ENCODE peak calls at places on chromosomes 16 and 17, in five cellular contexts. A is body of pancreas, P is NCI-H1092, J is EH, Q is HuH-7.5. V is an unnamed sample.

GRCh38 chr17:65097110-65097509 is 40.1 kb upstream of the RGS9 start:
- DNase-seq in A (no peak), P (no peak), J (no peak), Q (no peak), V (no peak)

GRCh38 chr16:20915733-20916132 is 15.2 kb downstream of the LYRM1 start:
- DNase-seq in A (no peak), P (no peak), J (no peak), Q (no peak), V (no peak)

GRCh38 chr16:30585022-30585399 is 486 bp downstream of the ZNF785 start:
- DNase-seq in A (no peak), P (peak; percentile 14), J (no peak), Q (no peak), V (no peak)

GRCh38 chr16:22653876-22654275 is 143.2 kb downstream of the NPIPB5 start:
- DNase-seq in A (no peak), P (no peak), J (no peak), Q (no peak), V (no peak)

GRCh38 chr16:13291934-13292333 is 390.5 kb downstream of the SHISA9 start:
- DNase-seq in A (no peak), P (no peak), J (no peak), Q (no peak), V (no peak)

GRCh38 chr17:37605081-37605480 is 4.1 kb downstream of the SYNRG start:
- DNase-seq in A (no peak), P (no peak), J (peak; percentile 79), Q (no peak), V (no peak)

GRCh38 chr16:1771072-1771863 is at the start of gene NME3:
- DNase-seq in A (peak; percentile 74), P (peak; percentile 21), J (peak; percentile 71), Q (peak; percentile 83), V (peak; percentile 88)

GRCh38 chr17:29574732-29575510 is 6.4 kb downstream of the TP53I13 start:
- DNase-seq in A (peak; percentile 77), P (no peak), J (no peak), Q (peak; percentile 96), V (no peak)

GRCh38 chr17:15262291-15263205 is 2.6 kb downstream of the PMP22 start:
- DNase-seq in A (peak; percentile 68), P (no peak), J (peak; percentile 93), Q (peak; percentile 44), V (peak; percentile 92)

GRCh38 chr17:4162775-4163498 is 19.9 kb downstream of the CYB5D2 start:
- DNase-seq in A (no peak), P (no peak), J (peak; percentile 23), Q (no peak), V (no peak)

GRCh38 chr16:6081320-6081976 is 983.9 kb upstream of the EEF2KMT start:
- DNase-seq in A (peak; percentile 11), P (no peak), J (peak; percentile 22), Q (peak; percentile 8), V (peak; percentile 47)

GRCh38 chr16:67269766-67270165 is 9.6 kb upstream of the PLEKHG4 start:
- DNase-seq in A (no peak), P (no peak), J (peak; percentile 57), Q (no peak), V (no peak)

GRCh38 chr17:55190748-55191147 is 74.0 kb upstream of the HLF start:
- DNase-seq in A (no peak), P (no peak), J (no peak), Q (no peak), V (no peak)

GRCh38 chr17:79845601-79845949 is 6.3 kb upstream of the CBX4 start:
- DNase-seq in A (no peak), P (no peak), J (peak; percentile 41), Q (no peak), V (peak; percentile 59)

GRCh38 chr16:78390070-78390469 is 290.6 kb downstream of the WWOX start:
- DNase-seq in A (no peak), P (no peak), J (no peak), Q (no peak), V (no peak)

GRCh38 chr16:76653390-76654026 is 376.3 kb downstream of the CNTNAP4 start:
- DNase-seq in A (peak; percentile 15), P (peak; percentile 83), J (peak; percentile 0), Q (no peak), V (peak; percentile 32)

GRCh38 chr16:87235810-87236515 is 81.2 kb downstream of the C16orf95 start:
- DNase-seq in A (no peak), P (no peak), J (no peak), Q (no peak), V (no peak)

GRCh38 chr17:82230627-82231311 is 1.9 kb downstream of the SLC16A3 start:
- DNase-seq in A (peak; percentile 62), P (no peak), J (peak; percentile 91), Q (peak; percentile 92), V (peak; percentile 92)

GRCh38 chr17:45265823-45266222 is 3.9 kb upstream of the SPATA32 start:
- DNase-seq in A (no peak), P (no peak), J (peak; percentile 93), Q (no peak), V (no peak)

GRCh38 chr17:42513686-42514085 is 22.4 kb upstream of the NAGLU start:
- DNase-seq in A (no peak), P (no peak), J (no peak), Q (no peak), V (no peak)

GRCh38 chr16:1998852-1999801 is 9.4 kb downstream of the SYNGR3 start:
- DNase-seq in A (no peak), P (no peak), J (no peak), Q (no peak), V (no peak)

GRCh38 chr17:1398028-1398427 is 2.0 kb downstream of the YWHAE start:
- DNase-seq in A (no peak), P (no peak), J (no peak), Q (no peak), V (peak; percentile 48)

GRCh38 chr17:49993423-49994037 is 1.5 kb downstream of the DLX3 start:
- DNase-seq in A (peak; percentile 49), P (no peak), J (no peak), Q (no peak), V (no peak)

GRCh38 chr17:77508047-77508715 is 367.4 kb downstream of the SEC14L1 start:
- DNase-seq in A (no peak), P (no peak), J (no peak), Q (no peak), V (peak; percentile 7)

GRCh38 chr17:50935201-50936124 is 69.3 kb upstream of the TOB1 start:
- DNase-seq in A (peak; percentile 98), P (no peak), J (no peak), Q (no peak), V (peak; percentile 86)

GRCh38 chr16:25585526-25585925 is 106.2 kb upstream of the HS3ST4 start:
- DNase-seq in A (no peak), P (no peak), J (no peak), Q (no peak), V (no peak)

GRCh38 chr16:56506941-56507340 is 12.9 kb downstream of the BBS2 start:
- DNase-seq in A (no peak), P (no peak), J (peak; percentile 69), Q (no peak), V (no peak)

GRCh38 chr17:69047368-69048263 is 13.1 kb downstream of the ABCA9 start:
- DNase-seq in A (peak; percentile 85), P (no peak), J (peak; percentile 8), Q (no peak), V (peak; percentile 92)

GRCh38 chr16:1708083-1708767 is 2.2 kb downstream of the MAPK8IP3 start:
- DNase-seq in A (no peak), P (no peak), J (no peak), Q (no peak), V (no peak)

GRCh38 chr17:82173351-82174041 is 39.1 kb downstream of the CCDC57 start:
- DNase-seq in A (no peak), P (no peak), J (no peak), Q (no peak), V (no peak)

GRCh38 chr17:42675984-42676423 is 790 bp downstream of the PLEKHH3 start:
- DNase-seq in A (peak; percentile 76), P (peak; percentile 33), J (peak; percentile 58), Q (peak; percentile 67), V (peak; percentile 36)

GRCh38 chr16:54080524-54081008 is 206.0 kb downstream of the IRX3 start:
- DNase-seq in A (no peak), P (no peak), J (peak; percentile 96), Q (no peak), V (peak; percentile 25)

GRCh38 chr16:56729351-56729735 is 586 bp upstream of the NUP93 start:
- DNase-seq in A (no peak), P (no peak), J (no peak), Q (no peak), V (no peak)

GRCh38 chr16:84612686-84613085 is 5.2 kb downstream of the COTL1 start:
- DNase-seq in A (no peak), P (no peak), J (no peak), Q (no peak), V (no peak)

GRCh38 chr16:24135624-24136296 is 120.4 kb upstream of the CACNG3 start:
- DNase-seq in A (no peak), P (no peak), J (no peak), Q (no peak), V (no peak)

GRCh38 chr17:27511921-27512320 is 55.7 kb downstream of the KSR1 start:
- DNase-seq in A (no peak), P (no peak), J (no peak), Q (no peak), V (no peak)

V was measured in testis.